ENCODE peak calls at places on chromosomes 5 and 9, in six cellular contexts. Y is omental fat pad; A is naive thymus-derived CD8-positive, alpha-beta T cell; D is lower lobe of right lung; V is left lung; Q is stimulated activated naive CD8-positive, alpha-beta T cell treated with anti-CD3 and anti-CD28 coated beads, Interleukin-15, Interleukin-2, amounts not matched to agents 100 U/mL and 50 U/mL, for 24 hours. Z is an unnamed sample.

GRCh38 chr9:115520626-115521025 is 402.7 kb upstream of the TNC start:
- ATAC-seq in Y (no peak), A (no peak), D (no peak), V (no peak), Q (no peak), Z (no peak)

GRCh38 chr5:157273131-157273556 is 7.2 kb downstream of the CYFIP2 start:
- ATAC-seq in Y (no peak), A (no peak), D (peak; percentile 64), V (peak; percentile 31), Q (peak; percentile 47), Z (peak; percentile 53)

GRCh38 chr9:78725565-78725964 is 428.6 kb downstream of the PSAT1 start:
- ATAC-seq in Y (no peak), A (no peak), D (no peak), V (no peak), Q (no peak), Z (no peak)

GRCh38 chr9:70564464-70565190 is 150.2 kb upstream of the KLF9 start:
- ATAC-seq in Y (no peak), A (no peak), D (no peak), V (no peak), Q (no peak), Z (no peak)

GRCh38 chr5:146618434-146618833 is 102.4 kb upstream of the GPR151 start:
- ATAC-seq in Y (no peak), A (no peak), D (no peak), V (no peak), Q (no peak), Z (no peak)

GRCh38 chr5:39178856-39179255 is 40.5 kb downstream of the FYB1 start:
- ATAC-seq in Y (no peak), A (peak; percentile 65), D (no peak), V (no peak), Q (no peak), Z (no peak)

GRCh38 chr5:40999966-41000365 is 71.2 kb downstream of the MROH2B start:
- ATAC-seq in Y (no peak), A (no peak), D (no peak), V (no peak), Q (no peak), Z (no peak)

GRCh38 chr5:78269088-78269703 is 25.3 kb downstream of the AP3B1 start:
- ATAC-seq in Y (no peak), A (peak; percentile 66), D (no peak), V (peak; percentile 74), Q (no peak), Z (no peak)

GRCh38 chr5:123537845-123538244 is 25.9 kb downstream of the CSNK1G3 start:
- ATAC-seq in Y (no peak), A (no peak), D (no peak), V (no peak), Q (no peak), Z (no peak)

GRCh38 chr9:131668057-131668438 is 71.8 kb downstream of the RAPGEF1 start:
- ATAC-seq in Y (no peak), A (peak; percentile 3), D (no peak), V (no peak), Q (no peak), Z (no peak)

GRCh38 chr9:91033802-91034201 is 232.2 kb downstream of the SYK start:
- ATAC-seq in Y (no peak), A (no peak), D (no peak), V (no peak), Q (no peak), Z (peak; percentile 14)

GRCh38 chr5:34959323-34959722 is 30.0 kb downstream of the DNAJC21 start:
- ATAC-seq in Y (peak; percentile 14), A (no peak), D (peak; percentile 32), V (peak; percentile 87), Q (peak; percentile 83), Z (peak; percentile 93)

GRCh38 chr5:79151933-79152671 is 40.5 kb downstream of the BHMT start:
- ATAC-seq in Y (no peak), A (no peak), D (no peak), V (no peak), Q (no peak), Z (no peak)